ENCODE peak calls at places on chromosome 16, in five cellular contexts. I is AG04450, B is body of pancreas, E is heart right ventricle, Y is HCT116. S is an unnamed sample.

GRCh38 chr16:55368205-55368604 is 44.2 kb downstream of the IRX6 start:
- DNase-seq in B (no peak), Y (no peak), E (no peak), I (no peak), S (no peak)

GRCh38 chr16:49548571-49548970 is 175.0 kb downstream of the C16orf78 start:
- DNase-seq in B (no peak), Y (no peak), I (no peak), E (no peak), S (no peak)

GRCh38 chr16:24568392-24568791 is 29.0 kb downstream of the RBBP6 start:
- DNase-seq in Y (no peak), E (no peak), I (no peak), B (no peak), S (no peak)

GRCh38 chr16:14672403-14672971 is 21.6 kb downstream of the PLA2G10 start:
- DNase-seq in I (no peak), B (peak), E (no peak), Y (no peak), S (no peak)

GRCh38 chr16:59412275-59412841 is 678.2 kb upstream of the GOT2 start:
- DNase-seq in I (no peak), Y (no peak), E (no peak), B (no peak), S (no peak)

GRCh38 chr16:58500329-58501241 is 642 bp downstream of the NDRG4 start:
- DNase-seq in I (no peak), B (peak), E (no peak), Y (no peak), S (no peak)

GRCh38 chr16:80585764-80586163 is 45.0 kb downstream of the DYNLRB2 start:
- DNase-seq in E (no peak), I (no peak), Y (no peak), B (no peak), S (no peak)

GRCh38 chr16:80614908-80615696 is 74.3 kb downstream of the DYNLRB2 start:
- DNase-seq in I (peak), Y (peak), E (no peak), B (no peak), S (no peak)

GRCh38 chr16:30095166-30096078 is 591 bp downstream of the YPEL3 start:
- DNase-seq in I (no peak), B (peak), Y (no peak), E (no peak), S (no peak)

GRCh38 chr16:2852003-2852730 is 5.8 kb downstream of the PRSS22 start:
- DNase-seq in E (no peak), I (no peak), Y (no peak), B (no peak), S (no peak)

GRCh38 chr16:81004646-81005353 is 1.9 kb downstream of the CMC2 start:
- DNase-seq in E (peak), B (no peak), I (peak), Y (peak), S (peak)

GRCh38 chr16:81604960-81605383 is 160.4 kb downstream of the CMIP start:
- DNase-seq in B (no peak), Y (no peak), I (no peak), E (no peak), S (no peak)

GRCh38 chr16:80932725-80933124 is 74.0 kb downstream of the CMC2 start:
- DNase-seq in I (no peak), Y (no peak), B (peak), E (peak), S (no peak)

GRCh38 chr16:74698220-74698619 is 2.4 kb downstream of the MLKL start:
- DNase-seq in E (no peak), B (no peak), I (no peak), Y (no peak), S (no peak)

DNA sequence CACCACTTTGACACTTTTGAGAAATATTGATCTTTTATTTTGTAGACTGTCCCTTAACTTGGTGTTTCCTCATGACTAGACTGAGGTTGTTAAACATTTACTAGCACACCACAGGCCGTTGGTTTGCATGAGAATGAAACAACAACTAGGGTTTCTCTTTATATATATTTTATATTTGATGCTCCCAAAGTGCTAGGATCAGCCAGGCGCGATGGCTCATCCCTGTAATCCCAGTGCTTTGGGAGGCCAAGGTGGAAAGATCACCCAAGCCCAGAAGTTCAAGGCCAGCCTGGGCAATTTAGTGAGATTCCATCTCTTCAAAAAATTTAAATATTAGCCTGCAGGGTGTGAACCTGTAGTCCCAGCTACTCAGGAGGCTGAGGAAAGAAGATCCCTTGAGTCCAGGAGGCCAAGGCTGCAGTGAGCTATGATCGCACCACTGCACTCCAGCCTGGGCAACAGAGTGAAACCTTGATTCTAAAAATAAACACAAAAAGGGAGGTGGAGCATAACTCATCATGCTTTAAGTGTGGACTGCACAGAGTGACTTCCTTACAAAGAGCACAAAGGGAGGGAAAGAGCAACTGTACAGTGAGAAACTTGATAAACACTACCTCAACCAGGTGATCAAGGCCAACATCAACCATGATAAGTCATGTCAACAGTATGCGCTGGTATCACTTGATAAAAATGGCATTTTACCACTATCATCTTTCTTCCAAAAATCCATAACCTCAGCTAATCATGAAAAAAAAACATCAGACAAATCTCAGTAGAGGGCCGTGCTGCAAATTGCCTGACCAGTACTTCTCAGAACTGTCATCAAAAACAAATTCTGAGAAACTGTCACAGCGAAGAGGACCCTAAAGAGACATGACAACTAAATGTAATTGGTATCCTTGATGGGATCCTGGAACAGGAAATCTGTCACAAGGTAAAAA is 72.8 kb upstream of the ATF7IP2 start:
- DNase-seq in B (no peak), I (no peak), Y (no peak), E (no peak), S (no peak)
- H3K4me3 ChIP-seq in B (no peak), I (no peak), Y (no peak), E (no peak), S (no peak)

GRCh38 chr16:735982-736453 is 4.8 kb downstream of the CIAO3 start:
- DNase-seq in I (no peak), E (no peak), B (no peak), Y (no peak), S (no peak)
- H3K4me3 ChIP-seq in I (no peak), E (no peak), B (no peak), Y (no peak), S (no peak)

DNA sequence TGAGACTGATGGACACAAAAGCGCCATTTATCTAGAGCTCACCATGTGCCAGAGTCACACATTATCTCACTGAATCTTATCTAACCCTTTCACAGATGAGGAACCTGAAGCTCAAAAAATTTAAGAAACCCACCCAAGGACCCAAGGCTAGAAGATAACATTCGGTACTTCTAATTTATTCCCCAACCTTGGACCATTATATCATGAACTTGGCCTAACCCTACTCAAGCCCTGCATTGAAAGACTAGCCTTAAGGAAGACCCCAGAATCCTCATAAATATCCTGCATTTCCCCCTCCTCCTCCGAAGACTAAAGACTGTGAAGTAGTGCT is 548 bp upstream of the DYNC1LI2 start:
- DNase-seq in Y (no peak), E (no peak), B (no peak), I (no peak), S (no peak)
- H3K4me3 ChIP-seq in Y (peak), E (peak), B (no peak), I (peak), S (peak)

GRCh38 chr16:66954097-66954659 is 6.9 kb upstream of the CES3 start:
- DNase-seq in I (peak), B (peak), Y (peak), E (peak), S (peak)
- H3K4me3 ChIP-seq in I (no peak), B (no peak), Y (no peak), E (no peak), S (no peak)

S was measured in MG63.